ENCODE peak calls at places on chromosomes 2 and 18, in ten cellular contexts. L is neural crest cell, F is GM23338, P is ovary, C is testis, S is WERI-Rb-1, T is AG09319, Z is BE2C, W is AG10803, Q is WTC11. M is an unnamed sample.
A peak's percentile ranks its signal among the peaks of the same experiment; 100 is the strongest.

GRCh38 chr2:233844064-233844807 is 10.1 kb downstream of the HJURP start:
- DNase-seq in L (no peak), F (no peak), P (no peak), C (peak; percentile 6), S (no peak), T (no peak), Z (no peak), W (no peak), Q (no peak), M (no peak)

GRCh38 chr2:107989445-107989844 is 3.1 kb downstream of the SLC5A7 start:
- DNase-seq in L (no peak), F (no peak), P (no peak), C (no peak), S (no peak), T (no peak), Z (no peak), W (no peak), Q (no peak), M (no peak)

GRCh38 chr18:62572456-62572855 is 49.6 kb downstream of the ZCCHC2 start:
- DNase-seq in L (no peak), F (no peak), P (no peak), C (no peak), S (no peak), T (no peak), Z (no peak), W (no peak), Q (no peak), M (no peak)

GRCh38 chr2:153059338-153060052 is 341.1 kb downstream of the ARL6IP6 start:
- DNase-seq in L (no peak), F (peak; percentile 78), P (no peak), C (no peak), S (no peak), T (no peak), Z (no peak), W (peak; percentile 1), Q (no peak), M (no peak)

GRCh38 chr2:201904529-201905420 is 98.4 kb downstream of the CDK15 start:
- DNase-seq in L (no peak), F (peak; percentile 49), P (no peak), C (no peak), S (no peak), T (no peak), Z (no peak), W (peak; percentile 23), Q (no peak), M (no peak)

GRCh38 chr2:27735263-27735904 is 36.1 kb upstream of the MRPL33 start:
- DNase-seq in L (peak; percentile 26), F (peak; percentile 90), P (peak; percentile 80), C (peak; percentile 85), S (peak; percentile 71), T (peak; percentile 55), Z (no peak), W (peak; percentile 76), Q (peak; percentile 76), M (peak; percentile 69)

GRCh38 chr2:119218478-119219064 is 5.1 kb upstream of the STEAP3 start:
- DNase-seq in L (no peak), F (peak; percentile 39), P (peak; percentile 55), C (peak; percentile 66), S (peak; percentile 82), T (peak; percentile 34), Z (peak; percentile 37), W (peak; percentile 70), Q (no peak), M (no peak)

GRCh38 chr2:191625016-191625415 is 52.9 kb upstream of the NABP1 start:
- DNase-seq in L (no peak), F (no peak), P (no peak), C (no peak), S (no peak), T (no peak), Z (peak; percentile 15), W (peak; percentile 26), Q (no peak), M (no peak)

GRCh38 chr2:43749583-43749982 is 24.3 kb upstream of the DYNC2LI1 start:
- DNase-seq in L (no peak), F (no peak), P (no peak), C (no peak), S (no peak), T (no peak), Z (no peak), W (no peak), Q (no peak), M (no peak)

GRCh38 chr2:229407170-229407569 is 136.1 kb upstream of the PID1 start:
- DNase-seq in L (no peak), F (no peak), P (peak; percentile 74), C (peak; percentile 92), S (no peak), T (peak; percentile 43), Z (no peak), W (peak; percentile 82), Q (no peak), M (no peak)

GRCh38 chr2:20235655-20236302 is 10.8 kb upstream of the SDC1 start:
- DNase-seq in L (no peak), F (no peak), P (no peak), C (no peak), S (no peak), T (no peak), Z (no peak), W (no peak), Q (no peak), M (no peak)

GRCh38 chr18:34222396-34223163 is 2.1 kb downstream of the NOL4 start:
- DNase-seq in L (peak; percentile 41), F (peak; percentile 79), P (no peak), C (peak; percentile 14), S (peak; percentile 45), T (no peak), Z (peak; percentile 57), W (no peak), Q (peak; percentile 63), M (peak; percentile 63)

GRCh38 chr18:28127763-28128737 is 48.9 kb downstream of the CDH2 start:
- DNase-seq in L (no peak), F (no peak), P (no peak), C (no peak), S (no peak), T (no peak), Z (no peak), W (no peak), Q (no peak), M (no peak)

GRCh38 chr2:233414273-233414654 is 60.0 kb downstream of the DGKD start:
- DNase-seq in L (no peak), F (no peak), P (no peak), C (peak; percentile 13), S (no peak), T (no peak), Z (peak; percentile 36), W (no peak), Q (no peak), M (no peak)

GRCh38 chr2:231909631-231910030 is 16.6 kb downstream of the NPPC start:
- DNase-seq in L (no peak), F (no peak), P (no peak), C (no peak), S (no peak), T (no peak), Z (no peak), W (no peak), Q (no peak), M (no peak)

GRCh38 chr2:235709124-235709813 is 215.4 kb downstream of the AGAP1 start:
- DNase-seq in L (no peak), F (no peak), P (no peak), C (no peak), S (no peak), T (no peak), Z (no peak), W (peak; percentile 61), Q (no peak), M (no peak)

DNA sequence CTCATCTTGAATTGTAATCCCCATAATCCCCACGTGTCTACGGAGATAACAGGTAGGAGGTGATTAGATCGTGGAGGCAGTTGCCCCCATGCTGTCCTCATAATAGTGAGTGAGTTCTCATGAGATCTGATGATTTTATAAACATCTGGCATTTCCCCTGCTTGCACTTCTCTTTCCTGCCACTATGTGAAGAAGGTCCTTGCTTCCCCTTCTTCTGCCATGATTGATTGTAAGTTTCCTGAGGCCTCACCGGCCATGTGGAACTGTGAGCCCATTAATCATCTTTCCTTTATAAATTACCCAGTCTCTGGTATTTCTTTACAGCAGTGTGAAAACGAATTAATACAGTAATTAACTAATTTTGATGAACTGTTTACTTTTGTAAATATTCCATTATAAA is 582.5 kb downstream of the TSN start:
- DNase-seq in L (no peak), F (no peak), P (no peak), C (no peak), S (no peak), T (no peak), Z (no peak), W (no peak), Q (no peak), M (no peak)
- TF ChIP-seq CTCF in L (peak; percentile 26), F (peak; percentile 40), P (no peak), C (no peak), S (peak; percentile 9), T (no peak), Z (peak; percentile 5), W (no peak), Q (no peak), M (no peak)

DNA sequence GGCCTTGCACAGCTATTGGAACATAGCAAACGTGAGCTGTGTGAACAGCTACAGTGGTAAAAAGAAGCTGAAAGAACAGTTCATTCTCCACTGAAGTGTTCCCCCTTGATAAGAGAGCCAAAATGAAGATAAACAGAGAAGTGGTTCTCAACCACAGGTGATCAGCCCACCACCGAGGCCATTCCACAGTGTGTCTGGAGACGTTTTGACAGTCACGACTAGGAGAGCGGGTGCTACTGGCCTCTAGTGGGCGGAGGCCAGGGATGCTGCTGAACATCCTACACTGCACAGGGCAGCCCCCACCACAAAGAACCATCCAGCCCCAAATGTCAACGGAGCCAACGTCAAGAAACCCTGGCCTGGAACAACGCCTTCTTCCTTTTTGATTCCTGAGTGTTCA is 38.4 kb downstream of the ADCY3 start:
- DNase-seq in L (no peak), F (peak; percentile 45), P (no peak), C (no peak), S (peak; percentile 37), T (no peak), Z (no peak), W (no peak), Q (peak; percentile 33), M (no peak)
- TF ChIP-seq CTCF in L (peak; percentile 22), F (peak; percentile 47), P (no peak), C (no peak), S (peak; percentile 66), T (no peak), Z (peak; percentile 50), W (no peak), Q (no peak), M (no peak)

DNA sequence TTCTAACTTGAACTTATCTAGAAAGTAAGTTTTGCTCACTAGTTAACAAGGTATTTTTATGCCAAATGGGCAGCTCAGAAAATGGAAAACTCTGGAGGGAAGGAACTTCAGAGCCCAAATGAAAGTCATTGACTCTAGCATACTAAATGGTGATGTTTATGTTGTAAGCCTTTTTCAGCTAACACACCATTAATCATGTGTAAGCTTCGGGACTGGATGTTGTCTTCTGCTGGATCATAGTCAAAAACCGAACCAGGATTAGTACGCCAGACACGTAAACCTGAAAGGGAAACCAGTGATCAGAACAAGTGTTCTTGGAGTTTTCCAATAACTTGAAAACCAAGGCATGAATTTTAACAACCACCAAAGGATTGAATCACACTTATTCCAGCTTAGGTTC is 81.8 kb downstream of the RIF1 start:
- DNase-seq in L (no peak), F (no peak), P (no peak), C (no peak), S (no peak), T (no peak), Z (no peak), W (no peak), Q (no peak), M (no peak)
- TF ChIP-seq CTCF in L (no peak), F (no peak), P (no peak), C (no peak), S (no peak), T (no peak), Z (no peak), W (no peak), Q (no peak), M (no peak)

GRCh38 chr2:84905181-84906107 is at the start of gene TMSB10:
- DNase-seq in L (peak; percentile 83), F (peak; percentile 64), P (peak; percentile 93), C (peak; percentile 92), S (peak; percentile 87), T (no peak), Z (peak; percentile 77), W (peak; percentile 86), Q (peak; percentile 65), M (peak; percentile 93)
- TF ChIP-seq CTCF in L (no peak), F (no peak), P (peak; percentile 23), C (no peak), S (no peak), T (no peak), Z (no peak), W (no peak), Q (no peak), M (no peak)